ENCODE peak calls at places on chromosomes 2 and 18, in six cellular contexts. T is AG09309, X is A549, R is adrenal gland, N is thyroid gland, H is Peyer's patch. S is an unnamed sample.
A peak's percentile ranks its signal among the peaks of the same experiment; 100 is the strongest.

GRCh38 chr18:23244431-23244830 is 109.1 kb downstream of the CABLES1 start:
- DNase-seq in X (no peak), N (no peak), R (no peak), T (no peak), H (no peak), S (no peak)

GRCh38 chr2:67845557-67846114 is 217.2 kb downstream of the C1D start:
- DNase-seq in N (peak; percentile 34), H (no peak), R (no peak), X (no peak), T (no peak), S (no peak)

GRCh38 chr2:202941771-202942170 is 29.7 kb downstream of the CARF start:
- DNase-seq in H (no peak), X (no peak), N (no peak), R (no peak), T (no peak), S (no peak)

GRCh38 chr2:69961496-69961895 is at the start of gene ASPRV1:
- DNase-seq in R (no peak), X (no peak), N (no peak), H (no peak), T (no peak), S (no peak)

GRCh38 chr2:73614997-73615396 is 27.2 kb downstream of the NAT8 start:
- DNase-seq in X (no peak), T (no peak), R (no peak), H (no peak), N (no peak), S (no peak)

GRCh38 chr18:43081396-43081795 is 34.1 kb downstream of the RIT2 start:
- DNase-seq in X (no peak), H (no peak), T (no peak), R (no peak), N (no peak), S (no peak)

GRCh38 chr18:35247412-35248249 is 6.8 kb downstream of the ZNF397 start:
- DNase-seq in N (no peak), H (no peak), X (no peak), T (no peak), R (no peak), S (no peak)

GRCh38 chr2:241070811-241071676 is 31.0 kb downstream of the MTERF4 start:
- DNase-seq in N (peak; percentile 1), R (no peak), T (no peak), H (no peak), X (no peak), S (no peak)

GRCh38 chr18:45526120-45526841 is 89.0 kb upstream of the SLC14A2 start:
- DNase-seq in N (no peak), R (no peak), T (peak; percentile 75), X (no peak), H (no peak), S (no peak)
- TF ChIP-seq CTCF in N (no peak), R (no peak), T (peak; percentile 36), X (no peak), H (no peak), S (no peak)

GRCh38 chr2:212249451-212249850 is 289.2 kb downstream of the ERBB4 start:
- DNase-seq in R (no peak), N (no peak), T (peak; percentile 21), X (no peak), H (no peak), S (no peak)
- TF ChIP-seq CTCF in R (no peak), N (no peak), T (peak; percentile 55), X (peak; percentile 34), H (no peak), S (peak; percentile 12)

GRCh38 chr2:127743477-127744026 is 42.3 kb downstream of the SFT2D3 start:
- DNase-seq in R (no peak), H (no peak), N (no peak), T (no peak), X (no peak), S (no peak)
- TF ChIP-seq CTCF in R (no peak), H (no peak), N (no peak), T (no peak), X (no peak), S (no peak)

GRCh38 chr2:161416294-161416632 is at the start of gene TBR1:
- DNase-seq in H (no peak), R (no peak), T (no peak), N (no peak), X (no peak), S (no peak)

GRCh38 chr2:161414015-161414384 is 2.1 kb upstream of the TBR1 start:
- DNase-seq in T (no peak), R (no peak), N (no peak), H (no peak), X (no peak), S (no peak)

GRCh38 chr2:161415467-161416293 is 417 bp upstream of the TBR1 start:
- DNase-seq in N (no peak), H (no peak), X (no peak), R (no peak), T (no peak), S (no peak)

GRCh38 chr2:161415041-161415440 is 1.1 kb upstream of the TBR1 start:
- DNase-seq in H (no peak), R (no peak), N (no peak), T (no peak), X (no peak), S (no peak)

DNA sequence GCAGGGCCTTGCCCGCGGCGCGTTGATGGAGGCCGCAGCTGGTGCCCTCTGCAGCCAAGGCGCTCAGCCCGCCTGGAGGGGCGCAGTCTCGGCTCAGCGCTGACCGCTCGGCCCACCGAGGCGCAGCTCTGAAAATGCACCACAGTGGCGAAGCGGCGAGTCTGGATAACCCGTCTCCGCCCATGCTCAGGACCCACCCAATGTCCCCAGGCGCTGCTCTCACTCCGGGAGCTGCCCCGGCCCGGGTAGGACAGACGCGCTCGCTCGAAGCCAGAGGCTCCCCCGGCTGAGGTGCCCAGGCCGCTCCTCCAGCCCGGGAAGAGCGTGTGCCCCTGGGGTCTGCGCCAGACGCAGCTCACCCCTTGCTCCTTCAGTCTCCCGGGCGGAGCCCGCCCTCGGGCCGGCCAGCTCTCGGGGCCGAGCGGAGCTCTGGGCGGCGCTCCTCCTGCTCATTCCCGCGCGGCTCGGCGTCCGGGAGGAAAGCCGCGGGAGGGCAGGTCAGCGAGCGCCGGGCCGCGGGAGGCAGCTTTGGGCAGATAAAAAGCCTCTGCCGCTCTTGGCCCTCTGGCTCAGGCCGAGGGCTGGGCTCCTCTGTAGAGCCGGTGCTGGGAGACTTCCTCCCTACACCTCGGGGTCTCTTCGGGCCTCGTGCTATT is 1.6 kb upstream of the TBR1 start:
- DNase-seq in T (no peak), R (no peak), H (no peak), N (no peak), X (peak; percentile 29), S (no peak)
- TF ChIP-seq CTCF in T (no peak), R (no peak), H (no peak), N (no peak), X (no peak), S (no peak)

GRCh38 chr2:75894170-75894569 is 183.5 kb upstream of the GCFC2 start:
- DNase-seq in R (no peak), H (no peak), T (no peak), X (no peak), N (no peak), S (no peak)

GRCh38 chr2:75892490-75892889 is 181.8 kb upstream of the GCFC2 start:
- DNase-seq in X (no peak), R (no peak), N (no peak), H (no peak), T (no peak), S (no peak)

DNA sequence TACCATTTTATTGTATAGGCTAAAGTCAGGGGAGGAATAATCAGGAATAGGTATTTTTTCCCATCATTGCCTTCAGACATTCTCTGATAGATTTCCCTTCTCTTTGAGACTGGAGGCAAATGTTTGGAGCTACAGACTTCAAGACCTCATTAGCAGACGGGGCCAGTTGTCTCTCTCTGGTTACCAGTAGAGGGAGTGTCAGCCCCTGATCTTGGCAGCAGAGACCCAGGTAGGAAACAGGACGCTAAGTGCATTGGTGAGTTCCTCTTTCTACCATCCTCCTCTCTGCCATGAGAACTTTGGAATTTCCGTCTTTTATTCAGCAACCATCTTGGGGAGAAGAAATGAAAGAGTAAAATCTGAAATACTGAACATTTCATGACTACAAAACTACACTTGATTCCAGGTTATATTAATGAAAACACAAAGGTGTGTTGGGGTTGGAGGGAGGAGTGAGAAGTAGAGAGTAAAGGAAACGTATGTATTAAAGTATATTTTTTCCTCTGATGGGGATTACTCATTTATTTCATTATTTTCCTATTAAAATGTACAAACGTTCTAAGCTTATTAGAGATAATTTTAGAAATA is 186.2 kb upstream of the GCFC2 start:
- DNase-seq in X (peak; percentile 4), R (no peak), N (no peak), H (no peak), T (no peak), S (no peak)
- TF ChIP-seq CTCF in X (peak; percentile 24), R (no peak), N (no peak), H (no peak), T (peak; percentile 36), S (peak; percentile 58)

GRCh38 chr2:201275991-201276390 is 15.7 kb downstream of the CASP8 start:
- DNase-seq in X (no peak), N (no peak), H (no peak), R (no peak), T (no peak), S (no peak)
- TF ChIP-seq CTCF in X (no peak), N (no peak), H (no peak), R (no peak), T (no peak), S (no peak)

S was measured in keratinocyte.